ENCODE peak calls at places on chromosomes 6 and 20, in six cellular contexts. M is RCC 7860; L is stimulated activated CD8-positive, alpha-beta memory T cell treated with anti-CD3 and anti-CD28 coated beads, Interleukin-15, amount 100 ng/mL, for 24 hours; B is HEK293T; F is iPS-NIHi11; O is ascending aorta. K is an unnamed sample.

GRCh38 chr6:151213352-151213751 is 26.4 kb upstream of the AKAP12 start:
- DNase-seq in O (no peak), F (no peak), M (no peak), L (no peak), B (no peak), K (no peak)

GRCh38 chr20:63457737-63458136 is 14.7 kb downstream of the KCNQ2 start:
- DNase-seq in F (no peak), B (no peak), L (no peak), O (no peak), M (peak; percentile 41), K (no peak)

GRCh38 chr6:71391126-71391525 is 102.5 kb downstream of the OGFRL1 start:
- DNase-seq in B (no peak), M (no peak), O (no peak), F (no peak), L (no peak), K (no peak)

GRCh38 chr6:99814230-99814928 is 179.6 kb downstream of the MCHR2 start:
- DNase-seq in M (no peak), F (no peak), B (no peak), L (no peak), O (no peak), K (no peak)

GRCh38 chr20:43853174-43853803 is 61.4 kb upstream of the TOX2 start:
- DNase-seq in M (no peak), L (no peak), F (no peak), O (no peak), B (no peak), K (no peak)

GRCh38 chr6:132218063-132218696 is 183.1 kb downstream of the MOXD1 start:
- DNase-seq in F (no peak), B (no peak), O (no peak), M (peak; percentile 23), L (no peak), K (peak; percentile 3)

GRCh38 chr6:138912308-138912707 is 75.7 kb downstream of the REPS1 start:
- DNase-seq in O (no peak), F (no peak), L (no peak), M (no peak), B (no peak), K (no peak)

GRCh38 chr6:93087606-93088005 is 331.8 kb downstream of the EPHA7 start:
- DNase-seq in M (no peak), O (no peak), L (no peak), F (no peak), B (no peak), K (no peak)

GRCh38 chr20:53827996-53828672 is 234.5 kb upstream of the ZNF217 start:
- DNase-seq in M (peak; percentile 97), B (no peak), F (no peak), O (no peak), L (no peak), K (no peak)

GRCh38 chr6:150549577-150550184 is 50.0 kb upstream of the PLEKHG1 start:
- DNase-seq in M (no peak), L (no peak), F (no peak), B (no peak), O (no peak), K (no peak)

GRCh38 chr20:50339196-50339901 is 148.7 kb downstream of the CEBPB start:
- DNase-seq in L (no peak), M (no peak), O (no peak), B (no peak), F (no peak), K (no peak)